ENCODE peak calls at places on chromosomes 5 and 9, in six cellular contexts. One of them, this sample, is unnamed.

GRCh38 chr5:128213833-128214232 is 130.3 kb downstream of the SLC12A2 start:
- DNase-seq in A549: no peak
- DNase-seq in kidney tubule cell: no peak
- DNase-seq in DMS153: no peak
- DNase-seq in mammary epithelial cell: no peak
- DNase-seq in COR-L47: no peak
- DNase-seq in this sample: no peak

GRCh38 chr5:126975791-126976190 is 54.6 kb downstream of the MARCHF3 start:
- DNase-seq in A549: no peak
- DNase-seq in kidney tubule cell: no peak
- DNase-seq in DMS153: no peak
- DNase-seq in mammary epithelial cell: no peak
- DNase-seq in COR-L47: peak
- DNase-seq in this sample: no peak

GRCh38 chr9:109143881-109144562 is 23.0 kb downstream of the FRRS1L start:
- DNase-seq in A549: peak
- DNase-seq in kidney tubule cell: peak
- DNase-seq in DMS153: peak
- DNase-seq in mammary epithelial cell: peak
- DNase-seq in COR-L47: peak
- DNase-seq in this sample: no peak

GRCh38 chr5:105924366-105924765 is 1746.4 kb downstream of the EFNA5 start:
- DNase-seq in A549: no peak
- DNase-seq in kidney tubule cell: peak
- DNase-seq in DMS153: no peak
- DNase-seq in mammary epithelial cell: no peak
- DNase-seq in COR-L47: no peak
- DNase-seq in this sample: no peak

GRCh38 chr9:34992376-34992951 is 2.9 kb downstream of the DNAJB5 start:
- DNase-seq in A549: peak
- DNase-seq in kidney tubule cell: peak
- DNase-seq in DMS153: no peak
- DNase-seq in mammary epithelial cell: peak
- DNase-seq in COR-L47: no peak
- DNase-seq in this sample: peak

GRCh38 chr5:138459311-138459710 is 6.0 kb upstream of the EGR1 start:
- DNase-seq in A549: no peak
- DNase-seq in kidney tubule cell: no peak
- DNase-seq in DMS153: no peak
- DNase-seq in mammary epithelial cell: no peak
- DNase-seq in COR-L47: no peak
- DNase-seq in this sample: peak

GRCh38 chr5:123559434-123559775 is 47.4 kb downstream of the CSNK1G3 start:
- DNase-seq in A549: no peak
- DNase-seq in kidney tubule cell: no peak
- DNase-seq in DMS153: no peak
- DNase-seq in mammary epithelial cell: no peak
- DNase-seq in COR-L47: no peak
- DNase-seq in this sample: no peak

GRCh38 chr5:37637165-37637845 is 202.5 kb downstream of the GDNF start:
- DNase-seq in A549: peak
- DNase-seq in kidney tubule cell: no peak
- DNase-seq in DMS153: no peak
- DNase-seq in mammary epithelial cell: no peak
- DNase-seq in COR-L47: no peak
- DNase-seq in this sample: no peak

GRCh38 chr5:137220523-137220927 is 278.6 kb downstream of the SPOCK1 start:
- DNase-seq in A549: peak
- DNase-seq in kidney tubule cell: peak
- DNase-seq in DMS153: peak
- DNase-seq in mammary epithelial cell: peak
- DNase-seq in COR-L47: peak
- DNase-seq in this sample: peak

GRCh38 chr9:98104445-98104881 is 14.6 kb downstream of the TRIM14 start:
- DNase-seq in A549: no peak
- DNase-seq in kidney tubule cell: no peak
- DNase-seq in DMS153: no peak
- DNase-seq in mammary epithelial cell: no peak
- DNase-seq in COR-L47: no peak
- DNase-seq in this sample: no peak

GRCh38 chr5:43195670-43196265 is 3.7 kb downstream of the NIM1K start:
- DNase-seq in A549: no peak
- DNase-seq in kidney tubule cell: no peak
- DNase-seq in DMS153: no peak
- DNase-seq in mammary epithelial cell: no peak
- DNase-seq in COR-L47: no peak
- DNase-seq in this sample: no peak

GRCh38 chr9:27431573-27431972 is 92.5 kb upstream of the IFNK start:
- DNase-seq in A549: no peak
- DNase-seq in kidney tubule cell: no peak
- DNase-seq in DMS153: no peak
- DNase-seq in mammary epithelial cell: no peak
- DNase-seq in COR-L47: no peak
- DNase-seq in this sample: no peak

GRCh38 chr9:30519756-30520155 is 1864.7 kb upstream of the ACO1 start:
- DNase-seq in A549: no peak
- DNase-seq in kidney tubule cell: peak
- DNase-seq in DMS153: no peak
- DNase-seq in mammary epithelial cell: peak
- DNase-seq in COR-L47: no peak
- DNase-seq in this sample: no peak

GRCh38 chr9:16213781-16214515 is 656.5 kb downstream of the BNC2 start:
- DNase-seq in A549: peak
- DNase-seq in kidney tubule cell: peak
- DNase-seq in DMS153: no peak
- DNase-seq in mammary epithelial cell: peak
- DNase-seq in COR-L47: no peak
- DNase-seq in this sample: no peak

GRCh38 chr5:139414601-139415121 is 10.8 kb upstream of the SPATA24 start:
- DNase-seq in A549: no peak
- DNase-seq in kidney tubule cell: no peak
- DNase-seq in DMS153: no peak
- DNase-seq in mammary epithelial cell: no peak
- DNase-seq in COR-L47: no peak
- DNase-seq in this sample: no peak

GRCh38 chr9:74770508-74771261 is 117.0 kb downstream of the TRPM6 start:
- DNase-seq in A549: peak
- DNase-seq in kidney tubule cell: peak
- DNase-seq in DMS153: no peak
- DNase-seq in mammary epithelial cell: no peak
- DNase-seq in COR-L47: peak
- DNase-seq in this sample: peak

GRCh38 chr5:155514105-155514563 is 500.6 kb downstream of the KIF4B start:
- DNase-seq in A549: peak
- DNase-seq in kidney tubule cell: peak
- DNase-seq in DMS153: no peak
- DNase-seq in mammary epithelial cell: peak
- DNase-seq in COR-L47: no peak
- DNase-seq in this sample: no peak

GRCh38 chr9:135188681-135189151 is 101.2 kb downstream of the OLFM1 start:
- DNase-seq in A549: no peak
- DNase-seq in kidney tubule cell: no peak
- DNase-seq in DMS153: no peak
- DNase-seq in mammary epithelial cell: no peak
- DNase-seq in COR-L47: no peak
- DNase-seq in this sample: no peak

GRCh38 chr9:101738566-101739183 is at the start of gene GRIN3A:
- DNase-seq in A549: peak
- DNase-seq in kidney tubule cell: peak
- DNase-seq in DMS153: peak
- DNase-seq in mammary epithelial cell: no peak
- DNase-seq in COR-L47: peak
- DNase-seq in this sample: peak

GRCh38 chr5:99104538-99105132 is 175.8 kb upstream of the CHD1 start:
- DNase-seq in A549: peak
- DNase-seq in kidney tubule cell: peak
- DNase-seq in DMS153: peak
- DNase-seq in mammary epithelial cell: peak
- DNase-seq in COR-L47: peak
- DNase-seq in this sample: no peak

GRCh38 chr5:179142434-179143198 is 82.4 kb downstream of the ZNF354C start:
- DNase-seq in A549: no peak
- DNase-seq in kidney tubule cell: peak
- DNase-seq in DMS153: no peak
- DNase-seq in mammary epithelial cell: no peak
- DNase-seq in COR-L47: no peak
- DNase-seq in this sample: no peak

GRCh38 chr5:127634007-127634406 is 14.9 kb upstream of the CTXN3 start:
- DNase-seq in A549: no peak
- DNase-seq in kidney tubule cell: no peak
- DNase-seq in DMS153: no peak
- DNase-seq in mammary epithelial cell: no peak
- DNase-seq in COR-L47: no peak
- DNase-seq in this sample: no peak

GRCh38 chr9:112540800-112541199 is 54.2 kb downstream of the KIAA1958 start:
- DNase-seq in A549: no peak
- DNase-seq in kidney tubule cell: no peak
- DNase-seq in DMS153: no peak
- DNase-seq in mammary epithelial cell: no peak
- DNase-seq in COR-L47: no peak
- DNase-seq in this sample: no peak